ENCODE peak calls at places on chromosomes 2 and 18, in ten cellular contexts. S is stomach, Q is pancreas, W is body of pancreas, H is lower lobe of right lung, J is DND-41, X is PC-3, I is uterus, F is WERI-Rb-1, M is gastrocnemius medialis. D is an unnamed sample. For H3K36me3, the result is how much of the 10 kb centered on the place peaks cover.

GRCh38 chr18:63476666-63477065 is at the start of gene SERPINB5:
- DNase-seq in Q (no peak), H (peak), W (no peak), S (peak), I (no peak), J (no peak), F (no peak), X (peak), M (no peak), D (no peak)

GRCh38 chr2:5472673-5473072 is 219.5 kb upstream of the SOX11 start:
- DNase-seq in J (no peak), X (no peak), M (no peak), Q (no peak), F (no peak), H (no peak), I (no peak), S (no peak), W (no peak), D (peak)

GRCh38 chr2:17752892-17753802 is 463 bp downstream of the SMC6 start:
- DNase-seq in F (peak), S (peak), I (no peak), X (peak), H (peak), M (no peak), W (peak), J (peak), Q (peak), D (peak)

GRCh38 chr18:55688066-55688465 is 100.1 kb upstream of the TCF4 start:
- DNase-seq in I (no peak), H (no peak), M (no peak), Q (no peak), S (no peak), W (no peak), X (peak), F (no peak), J (no peak), D (no peak)

GRCh38 chr18:57051586-57052044 is 95.3 kb upstream of the BOD1L2 start:
- DNase-seq in W (no peak), J (no peak), H (no peak), M (no peak), S (peak), I (no peak), X (no peak), Q (no peak), F (peak), D (no peak)

GRCh38 chr18:71529708-71530303 is 1014.3 kb downstream of the CBLN2 start:
- DNase-seq in M (no peak), H (no peak), W (no peak), Q (no peak), J (no peak), X (peak), S (no peak), I (no peak), F (no peak), D (no peak)

GRCh38 chr18:12409466-12409865 is 1.7 kb downstream of the PRELID3A start:
- DNase-seq in X (no peak), F (no peak), I (no peak), S (no peak), J (no peak), H (no peak), W (no peak), Q (no peak), M (no peak), D (no peak)

GRCh38 chr18:46755315-46756171 is 1.3 kb downstream of the ST8SIA5 start:
- DNase-seq in H (no peak), J (no peak), W (no peak), Q (no peak), S (no peak), X (no peak), I (no peak), M (no peak), F (no peak), D (no peak)

GRCh38 chr2:99827296-99827999 is 314.9 kb downstream of the AFF3 start:
- DNase-seq in H (no peak), J (peak), M (no peak), S (no peak), Q (no peak), X (no peak), I (no peak), W (no peak), F (no peak), D (no peak)

GRCh38 chr2:101265893-101266499 is 13.3 kb downstream of the CNOT11 start:
- DNase-seq in X (peak), S (peak), M (peak), W (peak), F (no peak), I (no peak), J (no peak), H (peak), Q (no peak), D (no peak)

GRCh38 chr2:165970663-165971062 is 17.1 kb upstream of the TTC21B start:
- DNase-seq in Q (no peak), J (no peak), F (no peak), W (no peak), X (peak), H (no peak), I (no peak), S (no peak), M (no peak), D (no peak)

GRCh38 chr2:39433586-39434195 is 3.4 kb downstream of the MAP4K3 start:
- DNase-seq in W (no peak), X (peak), I (no peak), M (no peak), S (no peak), J (no peak), Q (no peak), F (no peak), H (no peak), D (no peak)

GRCh38 chr2:200616656-200617055 is 30.8 kb downstream of the AOX1 start:
- DNase-seq in X (no peak), J (no peak), Q (no peak), F (no peak), H (no peak), S (no peak), W (no peak), I (no peak), M (no peak), D (no peak)

GRCh38 chr2:65728477-65729180 is 296.2 kb upstream of the SPRED2 start:
- DNase-seq in M (peak), W (peak), J (no peak), H (no peak), S (peak), F (no peak), Q (peak), I (no peak), X (peak), D (no peak)

GRCh38 chr2:205785507-205786222 is 103.4 kb downstream of the NRP2 start:
- DNase-seq in X (no peak), F (no peak), J (no peak), S (no peak), M (no peak), I (no peak), H (no peak), Q (no peak), W (no peak), D (no peak)

GRCh38 chr2:225008935-225009334 is 33.3 kb downstream of the DOCK10 start:
- DNase-seq in Q (no peak), M (no peak), S (no peak), X (peak), F (peak), W (no peak), J (peak), I (no peak), H (no peak), D (no peak)

GRCh38 chr18:8900552-8900951 is 195.2 kb downstream of the MTCL1 start:
- DNase-seq in S (no peak), F (no peak), Q (no peak), H (no peak), W (no peak), M (no peak), X (no peak), I (no peak), J (no peak), D (no peak)

GRCh38 chr2:40658917-40659316 is 207.0 kb upstream of the SLC8A1 start:
- DNase-seq in X (peak), J (peak), S (no peak), M (no peak), H (no peak), W (no peak), F (no peak), Q (no peak), I (no peak), D (no peak)

GRCh38 chr2:181468857-181469256 is 11.7 kb downstream of the ITGA4 start:
- DNase-seq in F (no peak), X (no peak), M (no peak), I (no peak), S (no peak), J (no peak), Q (no peak), W (no peak), H (no peak), D (no peak)

GRCh38 chr2:158125756-158126498 is 24.3 kb downstream of the UPP2 start:
- DNase-seq in X (no peak), W (no peak), F (no peak), I (no peak), J (no peak), H (no peak), Q (no peak), S (no peak), M (no peak), D (no peak)

GRCh38 chr18:25136416-25137132 is 215.4 kb downstream of the ZNF521 start:
- DNase-seq in M (no peak), S (no peak), I (no peak), J (no peak), H (no peak), W (no peak), X (no peak), Q (no peak), F (no peak), D (no peak)

GRCh38 chr2:63598971-63599370 is 10.2 kb downstream of the MDH1 start:
- DNase-seq in Q (no peak), I (no peak), F (no peak), S (no peak), H (no peak), M (no peak), X (no peak), W (no peak), J (no peak), D (no peak)

GRCh38 chr2:119387381-119388129 is 20.8 kb downstream of the DBI start:
- DNase-seq in I (peak), F (no peak), M (peak), H (peak), J (peak), Q (peak), W (peak), S (peak), X (no peak), D (no peak)

GRCh38 chr2:200442471-200442870 is 67.4 kb downstream of the KCTD18 start:
- DNase-seq in M (no peak), X (no peak), J (no peak), S (no peak), H (no peak), W (no peak), F (no peak), Q (no peak), I (no peak), D (no peak)

GRCh38 chr2:129799036-129799958 is 180.2 kb upstream of the RAB6C start:
- DNase-seq in H (no peak), Q (no peak), W (no peak), X (no peak), M (no peak), F (no peak), I (no peak), J (no peak), S (no peak), D (no peak)

GRCh38 chr18:8478968-8479370 is 130.3 kb upstream of the RAB12 start:
- DNase-seq in M (no peak), Q (no peak), S (no peak), I (no peak), W (no peak), J (no peak), F (no peak), X (no peak), H (no peak), D (no peak)

GRCh38 chr2:45134726-45135125 is 125.5 kb upstream of the SIX2 start:
- DNase-seq in S (no peak), H (no peak), I (no peak), J (peak), Q (no peak), M (no peak), X (no peak), F (no peak), W (no peak), D (no peak)

GRCh38 chr2:25161055-25161781 is 7.2 kb downstream of the POMC start:
- DNase-seq in I (peak), X (no peak), Q (peak), S (peak), H (peak), M (no peak), W (peak), F (no peak), J (no peak), D (no peak)

GRCh38 chr2:182426915-182427233 is at the start of gene PDE1A:
- DNase-seq in W (no peak), M (no peak), H (no peak), J (no peak), Q (no peak), S (no peak), I (peak), F (no peak), X (no peak), D (no peak)

GRCh38 chr2:234146087-234146826 is 95.8 kb downstream of the SPP2 start:
- DNase-seq in Q (no peak), M (no peak), X (peak), S (no peak), I (no peak), W (no peak), F (no peak), H (no peak), J (peak), D (no peak)

GRCh38 chr2:171249689-171250088 is 89.0 kb upstream of the TLK1 start:
- DNase-seq in F (no peak), M (no peak), Q (no peak), S (no peak), J (no peak), H (no peak), I (no peak), W (no peak), X (no peak), D (no peak)

GRCh38 chr2:68686178-68686577 is 42.8 kb downstream of the PROKR1 start:
- DNase-seq in W (no peak), H (no peak), F (no peak), J (no peak), Q (no peak), S (no peak), I (no peak), M (no peak), X (no peak), D (peak)

GRCh38 chr2:173962036-173962435 is 3.1 kb downstream of the SP3 start:
- DNase-seq in S (no peak), F (no peak), I (no peak), Q (no peak), W (no peak), H (no peak), X (peak), J (no peak), M (no peak), D (no peak)

GRCh38 chr2:230542751-230543150 is 126.8 kb downstream of the SP100 start:
- DNase-seq in M (no peak), H (no peak), J (no peak), S (no peak), F (no peak), I (no peak), X (no peak), W (no peak), Q (no peak), D (no peak)

GRCh38 chr2:26921323-26921722 is 49.1 kb upstream of the MAPRE3 start:
- DNase-seq in S (no peak), F (no peak), X (no peak), I (no peak), Q (no peak), J (no peak), W (no peak), M (no peak), H (no peak), D (no peak)

GRCh38 chr2:26925100-26925791 is 45.2 kb upstream of the MAPRE3 start:
- DNase-seq in Q (no peak), X (no peak), S (no peak), I (no peak), H (no peak), J (no peak), M (no peak), W (no peak), F (no peak), D (no peak)

GRCh38 chr2:26922638-26923466 is 47.6 kb upstream of the MAPRE3 start:
- DNase-seq in J (peak), M (peak), Q (no peak), X (peak), W (peak), S (peak), H (no peak), F (peak), I (peak), D (no peak)

GRCh38 chr2:26927221-26927620 is 43.2 kb upstream of the MAPRE3 start:
- DNase-seq in W (no peak), I (no peak), M (no peak), Q (no peak), X (no peak), S (no peak), H (no peak), J (no peak), F (no peak), D (no peak)

GRCh38 chr2:26924731-26925099 is 45.7 kb upstream of the MAPRE3 start:
- DNase-seq in X (no peak), W (no peak), H (no peak), M (no peak), I (no peak), F (no peak), J (no peak), S (no peak), Q (no peak), D (no peak)
- H3K36me3 ChIP-seq in X (under half), W (under half), H (under half), M (under half), I (under half), F (half or more), J (under half), S (under half), Q (under half), D (under half)

DNA sequence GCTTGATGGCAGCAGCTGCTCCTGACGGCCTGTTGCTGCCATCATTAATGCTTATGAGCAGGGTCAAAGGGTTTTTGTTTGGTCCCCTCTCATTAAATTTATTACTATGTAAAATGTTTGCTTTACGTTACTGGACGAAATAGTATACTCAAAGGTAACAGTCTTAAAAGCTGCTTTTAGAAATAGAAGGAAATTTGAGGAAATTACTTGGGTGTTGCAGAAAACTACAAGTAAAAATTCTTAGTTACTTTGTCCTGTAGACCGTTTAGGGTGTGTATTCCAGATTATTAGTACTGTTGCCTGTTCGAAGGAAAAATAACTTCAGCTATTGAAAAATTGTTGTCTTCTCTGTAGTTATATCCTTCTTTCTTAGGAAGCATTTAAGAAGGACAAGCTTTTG is 27.8 kb downstream of the DDX1 start:
- DNase-seq in Q (no peak), J (no peak), X (no peak), I (no peak), S (no peak), W (no peak), F (no peak), M (no peak), H (no peak), D (no peak)
- H3K36me3 ChIP-seq in Q (under half), J (half or more), X (half or more), I (under half), S (half or more), W (under half), F (half or more), M (under half), H (half or more), D (half or more)

GRCh38 chr2:46136481-46136880 is 160.7 kb upstream of the EPAS1 start:
- DNase-seq in J (no peak), X (no peak), F (no peak), W (no peak), S (no peak), M (no peak), I (no peak), H (no peak), Q (no peak), D (no peak)
- H3K36me3 ChIP-seq in J (under half), X (under half), F (under half), W (under half), S (under half), M (under half), I (under half), H (under half), Q (under half), D (under half)

GRCh38 chr2:238862701-238863100 is 14.8 kb downstream of the TWIST2 start:
- DNase-seq in W (no peak), S (no peak), H (no peak), Q (no peak), M (no peak), F (no peak), X (no peak), I (no peak), J (no peak), D (no peak)
- H3K36me3 ChIP-seq in W (under half), S (under half), H (under half), Q (under half), M (under half), F (under half), X (under half), I (under half), J (under half), D (under half)

DNA sequence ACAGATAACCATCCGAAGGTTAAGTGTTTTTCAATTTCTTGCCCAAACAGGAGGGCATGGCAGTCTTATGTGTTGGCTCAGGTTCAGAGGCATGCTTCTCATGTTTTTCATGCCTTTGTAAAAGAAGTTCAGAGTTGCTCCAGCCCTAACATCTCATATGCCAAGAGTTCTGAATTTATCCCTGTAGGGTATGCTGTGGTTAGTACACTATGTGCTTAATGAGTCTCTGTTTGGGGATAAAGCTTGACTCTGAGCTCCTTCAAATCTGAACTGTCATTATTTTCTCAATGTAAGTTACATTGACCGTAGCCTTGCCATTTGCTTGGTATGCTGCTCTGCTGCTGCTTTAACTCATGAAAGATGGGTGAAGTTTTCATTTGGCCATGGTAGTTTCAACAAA is 67.9 kb upstream of the PNPT1 start:
- DNase-seq in Q (no peak), F (no peak), J (no peak), M (no peak), X (no peak), H (no peak), I (no peak), S (no peak), W (no peak), D (no peak)
- H3K36me3 ChIP-seq in Q (under half), F (under half), J (under half), M (under half), X (under half), H (under half), I (under half), S (under half), W (under half), D (under half)

GRCh38 chr2:201751566-201751965 is 29.2 kb downstream of the ALS2 start:
- DNase-seq in J (no peak), X (no peak), Q (no peak), I (no peak), W (no peak), M (no peak), F (no peak), H (no peak), S (no peak), D (no peak)

GRCh38 chr2:201746551-201746950 is 34.2 kb downstream of the ALS2 start:
- DNase-seq in Q (no peak), X (no peak), S (no peak), I (no peak), M (no peak), W (no peak), H (no peak), F (no peak), J (no peak), D (no peak)
- H3K36me3 ChIP-seq in Q (under half), X (under half), S (half or more), I (under half), M (under half), W (under half), H (half or more), F (under half), J (under half), D (half or more)

GRCh38 chr2:241491549-241492173 is 16.7 kb downstream of the STK25 start:
- DNase-seq in H (no peak), S (no peak), F (no peak), W (no peak), X (no peak), I (no peak), J (no peak), M (no peak), Q (no peak), D (no peak)
- H3K36me3 ChIP-seq in H (half or more), S (half or more), F (half or more), W (under half), X (under half), I (under half), J (under half), M (under half), Q (under half), D (half or more)

D was measured in esophagus muscularis mucosa.